ENCODE peak calls at places on chromosomes 16 and 17, in eight cellular contexts. One of them, this sample, is unnamed.

GRCh38 chr16:66228791-66229190 is 137.7 kb upstream of the CDH5 start:
- DNase-seq in endothelial cell: no peak
- DNase-seq in testis: no peak
- DNase-seq in neural progenitor cell: no peak
- DNase-seq in H1: no peak
- DNase-seq in AG04450: peak
- DNase-seq in left ventricle myocardium inferior: no peak
- DNase-seq in astrocyte of the spinal cord: peak
- DNase-seq in this sample: no peak

GRCh38 chr17:67659028-67659427 is 58.7 kb upstream of the NOL11 start:
- DNase-seq in H1: no peak
- DNase-seq in AG04450: no peak
- DNase-seq in endothelial cell: no peak
- DNase-seq in left ventricle myocardium inferior: no peak
- DNase-seq in neural progenitor cell: no peak
- DNase-seq in astrocyte of the spinal cord: no peak
- DNase-seq in testis: no peak
- DNase-seq in this sample: no peak

GRCh38 chr16:84917492-84917891 is 93.8 kb downstream of the ZDHHC7 start:
- DNase-seq in endothelial cell: no peak
- DNase-seq in testis: no peak
- DNase-seq in left ventricle myocardium inferior: no peak
- DNase-seq in astrocyte of the spinal cord: no peak
- DNase-seq in neural progenitor cell: no peak
- DNase-seq in H1: no peak
- DNase-seq in AG04450: no peak
- DNase-seq in this sample: no peak

GRCh38 chr16:4404247-4404966 is 12.0 kb downstream of the CORO7 start:
- DNase-seq in endothelial cell: peak
- DNase-seq in testis: peak
- DNase-seq in left ventricle myocardium inferior: peak
- DNase-seq in H1: peak
- DNase-seq in neural progenitor cell: peak
- DNase-seq in AG04450: no peak
- DNase-seq in astrocyte of the spinal cord: no peak
- DNase-seq in this sample: no peak

GRCh38 chr16:68399456-68399855 is 48.9 kb downstream of the SMPD3 start:
- DNase-seq in testis: no peak
- DNase-seq in H1: no peak
- DNase-seq in left ventricle myocardium inferior: no peak
- DNase-seq in AG04450: no peak
- DNase-seq in endothelial cell: no peak
- DNase-seq in neural progenitor cell: no peak
- DNase-seq in astrocyte of the spinal cord: peak
- DNase-seq in this sample: no peak

GRCh38 chr16:15777533-15778203 is 79.2 kb downstream of the MYH11 start:
- DNase-seq in neural progenitor cell: peak
- DNase-seq in H1: peak
- DNase-seq in astrocyte of the spinal cord: peak
- DNase-seq in AG04450: peak
- DNase-seq in left ventricle myocardium inferior: no peak
- DNase-seq in endothelial cell: peak
- DNase-seq in testis: peak
- DNase-seq in this sample: no peak

GRCh38 chr17:17724991-17725852 is 44.0 kb downstream of the RAI1 start:
- DNase-seq in left ventricle myocardium inferior: no peak
- DNase-seq in endothelial cell: peak
- DNase-seq in testis: no peak
- DNase-seq in AG04450: no peak
- DNase-seq in astrocyte of the spinal cord: no peak
- DNase-seq in H1: peak
- DNase-seq in neural progenitor cell: peak
- DNase-seq in this sample: no peak

GRCh38 chr17:76270770-76271668 is 5.9 kb downstream of the UBALD2 start:
- DNase-seq in testis: no peak
- DNase-seq in H1: no peak
- DNase-seq in left ventricle myocardium inferior: no peak
- DNase-seq in AG04450: no peak
- DNase-seq in endothelial cell: no peak
- DNase-seq in astrocyte of the spinal cord: no peak
- DNase-seq in neural progenitor cell: no peak
- DNase-seq in this sample: no peak

GRCh38 chr17:40602445-40603443 is 37.5 kb upstream of the CCR7 start:
- DNase-seq in AG04450: no peak
- DNase-seq in endothelial cell: no peak
- DNase-seq in left ventricle myocardium inferior: no peak
- DNase-seq in astrocyte of the spinal cord: no peak
- DNase-seq in testis: no peak
- DNase-seq in neural progenitor cell: no peak
- DNase-seq in H1: no peak
- DNase-seq in this sample: no peak

GRCh38 chr17:56842577-56842976 is 8.6 kb downstream of the DGKE start:
- DNase-seq in testis: no peak
- DNase-seq in AG04450: no peak
- DNase-seq in endothelial cell: no peak
- DNase-seq in astrocyte of the spinal cord: no peak
- DNase-seq in neural progenitor cell: no peak
- DNase-seq in H1: no peak
- DNase-seq in left ventricle myocardium inferior: no peak
- DNase-seq in this sample: no peak

GRCh38 chr16:28309811-28310311 is 17.5 kb downstream of the SBK1 start:
- DNase-seq in endothelial cell: no peak
- DNase-seq in H1: no peak
- DNase-seq in neural progenitor cell: no peak
- DNase-seq in astrocyte of the spinal cord: no peak
- DNase-seq in AG04450: no peak
- DNase-seq in left ventricle myocardium inferior: peak
- DNase-seq in testis: no peak
- DNase-seq in this sample: no peak

GRCh38 chr17:52159159-52159809 is 770 bp upstream of the CA10 start:
- DNase-seq in endothelial cell: no peak
- DNase-seq in astrocyte of the spinal cord: no peak
- DNase-seq in testis: no peak
- DNase-seq in AG04450: no peak
- DNase-seq in left ventricle myocardium inferior: no peak
- DNase-seq in neural progenitor cell: no peak
- DNase-seq in H1: no peak
- DNase-seq in this sample: no peak

GRCh38 chr16:68884867-68885266 is 41.5 kb downstream of the TANGO6 start:
- DNase-seq in endothelial cell: no peak
- DNase-seq in H1: no peak
- DNase-seq in AG04450: no peak
- DNase-seq in neural progenitor cell: no peak
- DNase-seq in astrocyte of the spinal cord: no peak
- DNase-seq in testis: no peak
- DNase-seq in left ventricle myocardium inferior: no peak
- DNase-seq in this sample: no peak

GRCh38 chr17:77884019-77884418 is 74.5 kb upstream of the TNRC6C start:
- DNase-seq in endothelial cell: no peak
- DNase-seq in testis: peak
- DNase-seq in neural progenitor cell: peak
- DNase-seq in AG04450: no peak
- DNase-seq in H1: no peak
- DNase-seq in left ventricle myocardium inferior: no peak
- DNase-seq in astrocyte of the spinal cord: no peak
- DNase-seq in this sample: no peak

GRCh38 chr16:53434436-53435065 is at the start of gene RBL2:
- DNase-seq in left ventricle myocardium inferior: peak
- DNase-seq in testis: peak
- DNase-seq in neural progenitor cell: peak
- DNase-seq in AG04450: no peak
- DNase-seq in astrocyte of the spinal cord: peak
- DNase-seq in H1: peak
- DNase-seq in endothelial cell: peak
- DNase-seq in this sample: peak

DNA sequence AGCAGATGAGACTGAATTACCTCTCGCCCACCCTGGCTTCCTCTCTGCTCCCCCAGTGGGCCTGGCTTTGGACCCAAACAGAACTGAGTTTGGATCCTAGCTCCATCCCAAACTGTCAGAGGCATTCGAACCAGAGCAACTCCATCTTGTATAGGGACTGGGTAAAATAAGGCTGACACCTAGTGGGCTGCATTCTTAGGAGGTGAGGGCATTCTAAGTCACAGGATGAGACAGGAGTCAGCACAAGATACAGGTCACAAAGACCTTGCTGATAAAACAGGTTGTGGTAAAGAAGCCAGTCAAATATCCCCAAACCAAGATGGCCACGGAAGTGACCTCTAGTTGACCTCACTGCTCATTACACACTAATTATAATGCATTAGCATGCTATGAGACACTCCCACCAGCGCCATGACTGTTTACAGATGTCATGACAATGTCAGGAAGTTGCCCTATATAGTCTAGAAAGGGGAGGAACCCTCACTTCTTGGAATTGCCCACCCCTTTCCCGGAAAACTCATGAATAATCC is 44.4 kb downstream of the LYRM1 start:
- DNase-seq in testis: no peak
- DNase-seq in H1: no peak
- DNase-seq in endothelial cell: no peak
- DNase-seq in astrocyte of the spinal cord: peak
- DNase-seq in left ventricle myocardium inferior: no peak
- DNase-seq in AG04450: no peak
- DNase-seq in neural progenitor cell: no peak
- DNase-seq in this sample: no peak
- TF ChIP-seq CTCF in testis: no peak
- TF ChIP-seq CTCF in H1: no peak
- TF ChIP-seq CTCF in endothelial cell: no peak
- TF ChIP-seq CTCF in astrocyte of the spinal cord: peak
- TF ChIP-seq CTCF in left ventricle myocardium inferior: peak
- TF ChIP-seq CTCF in AG04450: no peak
- TF ChIP-seq CTCF in neural progenitor cell: no peak
- TF ChIP-seq CTCF in this sample: no peak

GRCh38 chr16:30082545-30083090 is 6.8 kb downstream of the PPP4C start:
- DNase-seq in endothelial cell: no peak
- DNase-seq in left ventricle myocardium inferior: no peak
- DNase-seq in neural progenitor cell: no peak
- DNase-seq in AG04450: no peak
- DNase-seq in H1: no peak
- DNase-seq in astrocyte of the spinal cord: no peak
- DNase-seq in testis: no peak
- DNase-seq in this sample: no peak
- TF ChIP-seq CTCF in endothelial cell: no peak
- TF ChIP-seq CTCF in left ventricle myocardium inferior: no peak
- TF ChIP-seq CTCF in neural progenitor cell: peak
- TF ChIP-seq CTCF in AG04450: peak
- TF ChIP-seq CTCF in H1: peak
- TF ChIP-seq CTCF in astrocyte of the spinal cord: peak
- TF ChIP-seq CTCF in testis: no peak
- TF ChIP-seq CTCF in this sample: no peak

DNA sequence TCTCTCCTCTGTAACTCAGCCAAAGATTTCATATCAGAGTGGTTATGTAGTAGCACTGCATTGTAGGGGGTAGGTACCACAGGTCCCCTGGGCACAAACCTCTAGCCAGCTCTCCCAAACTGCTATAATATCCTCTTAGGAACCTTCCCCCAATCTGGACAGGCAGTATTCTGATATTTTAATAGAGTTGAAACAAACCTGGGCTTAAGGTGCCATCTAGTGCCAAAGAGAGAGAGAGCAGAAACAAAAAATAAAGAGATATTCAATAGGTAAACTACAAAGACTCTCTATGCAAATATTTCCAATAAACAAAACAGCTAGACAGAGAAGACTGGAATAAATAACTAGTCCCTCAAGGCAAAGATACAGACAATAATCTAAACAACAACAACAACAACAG is 1070.0 kb downstream of the CDH11 start:
- DNase-seq in neural progenitor cell: peak
- DNase-seq in astrocyte of the spinal cord: peak
- DNase-seq in testis: no peak
- DNase-seq in AG04450: no peak
- DNase-seq in endothelial cell: peak
- DNase-seq in left ventricle myocardium inferior: no peak
- DNase-seq in H1: no peak
- DNase-seq in this sample: no peak
- TF ChIP-seq CTCF in neural progenitor cell: peak
- TF ChIP-seq CTCF in astrocyte of the spinal cord: peak
- TF ChIP-seq CTCF in testis: peak
- TF ChIP-seq CTCF in AG04450: peak
- TF ChIP-seq CTCF in endothelial cell: no peak
- TF ChIP-seq CTCF in left ventricle myocardium inferior: peak
- TF ChIP-seq CTCF in H1: peak
- TF ChIP-seq CTCF in this sample: no peak

GRCh38 chr17:2068101-2068518 is 13.2 kb downstream of the HIC1 start:
- DNase-seq in left ventricle myocardium inferior: no peak
- DNase-seq in endothelial cell: no peak
- DNase-seq in astrocyte of the spinal cord: peak
- DNase-seq in neural progenitor cell: no peak
- DNase-seq in testis: no peak
- DNase-seq in H1: no peak
- DNase-seq in AG04450: no peak
- DNase-seq in this sample: no peak

GRCh38 chr17:2068589-2069051 is 13.7 kb downstream of the HIC1 start:
- DNase-seq in AG04450: no peak
- DNase-seq in H1: no peak
- DNase-seq in testis: no peak
- DNase-seq in endothelial cell: no peak
- DNase-seq in neural progenitor cell: no peak
- DNase-seq in astrocyte of the spinal cord: no peak
- DNase-seq in left ventricle myocardium inferior: no peak
- DNase-seq in this sample: no peak

GRCh38 chr17:2071421-2072281 is 16.7 kb downstream of the HIC1 start:
- DNase-seq in H1: no peak
- DNase-seq in endothelial cell: no peak
- DNase-seq in neural progenitor cell: no peak
- DNase-seq in testis: no peak
- DNase-seq in AG04450: peak
- DNase-seq in astrocyte of the spinal cord: peak
- DNase-seq in left ventricle myocardium inferior: peak
- DNase-seq in this sample: no peak

GRCh38 chr17:2071024-2071385 is 16.1 kb downstream of the HIC1 start:
- DNase-seq in H1: no peak
- DNase-seq in endothelial cell: no peak
- DNase-seq in testis: no peak
- DNase-seq in left ventricle myocardium inferior: no peak
- DNase-seq in AG04450: no peak
- DNase-seq in neural progenitor cell: no peak
- DNase-seq in astrocyte of the spinal cord: no peak
- DNase-seq in this sample: no peak

DNA sequence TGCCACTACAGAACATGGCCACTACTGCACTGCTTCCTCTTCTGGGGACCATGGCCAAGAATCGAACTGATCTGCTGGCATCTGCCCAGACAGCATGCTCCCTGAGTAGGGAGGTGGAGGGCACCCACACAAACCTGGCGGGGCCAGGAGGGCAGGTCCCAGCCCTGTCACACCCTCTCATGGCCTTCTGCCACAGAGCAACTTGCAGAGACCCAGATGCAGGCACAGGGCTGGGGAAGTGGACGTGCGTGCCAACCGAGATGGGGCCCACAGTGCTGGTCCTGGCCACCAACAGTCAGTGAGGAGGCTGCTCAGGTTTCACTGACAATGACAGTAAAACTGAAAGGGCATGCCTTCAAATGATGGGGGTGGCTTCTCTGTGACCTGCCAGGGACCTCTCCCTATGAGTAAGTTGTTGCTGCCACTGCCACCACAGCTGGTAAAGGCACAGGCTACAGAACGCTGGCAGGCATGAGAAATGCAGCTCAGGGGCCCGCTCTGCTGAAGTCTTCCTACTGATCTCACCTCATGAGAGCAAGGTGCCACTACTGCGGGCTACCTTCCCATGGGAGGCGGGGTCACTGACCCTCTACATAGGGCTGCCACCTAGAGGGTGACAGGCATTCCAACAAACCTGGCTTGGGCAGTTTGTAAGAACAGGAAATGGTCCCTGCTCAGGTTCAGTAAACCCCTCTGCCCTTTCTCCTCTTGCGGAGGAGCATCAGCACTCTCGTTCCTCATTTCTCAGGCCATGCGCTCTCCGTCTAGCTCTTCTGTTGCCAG is 15.5 kb downstream of the HIC1 start:
- DNase-seq in left ventricle myocardium inferior: no peak
- DNase-seq in testis: no peak
- DNase-seq in endothelial cell: no peak
- DNase-seq in astrocyte of the spinal cord: no peak
- DNase-seq in neural progenitor cell: no peak
- DNase-seq in AG04450: no peak
- DNase-seq in H1: no peak
- DNase-seq in this sample: no peak
- TF ChIP-seq CTCF in left ventricle myocardium inferior: no peak
- TF ChIP-seq CTCF in testis: no peak
- TF ChIP-seq CTCF in endothelial cell: no peak
- TF ChIP-seq CTCF in astrocyte of the spinal cord: no peak
- TF ChIP-seq CTCF in neural progenitor cell: no peak
- TF ChIP-seq CTCF in AG04450: no peak
- TF ChIP-seq CTCF in H1: peak
- TF ChIP-seq CTCF in this sample: no peak